ENCODE peak calls at places on chromosomes 5 and 9, in nine cellular contexts. O, V, Y, Q, U, J, M, A and H are unnamed samples.

GRCh38 chr9:97788763-97789663 is 64.0 kb upstream of the FOXE1 start:
- DNase-seq in O (no peak), V (no peak), Y (no peak), Q (no peak), U (no peak), J (no peak), M (no peak), A (no peak), H (no peak)

GRCh38 chr5:128083811-128084227 is 253 bp downstream of the SLC12A2 start:
- DNase-seq in O (no peak), V (no peak), Y (no peak), Q (no peak), U (no peak), J (no peak), M (peak), A (no peak), H (no peak)

GRCh38 chr9:91033802-91034201 is 232.2 kb downstream of the SYK start:
- DNase-seq in O (peak), V (no peak), Y (no peak), Q (no peak), U (peak), J (no peak), M (no peak), A (no peak), H (no peak)

GRCh38 chr5:149062371-149063016 is 368 bp downstream of the SH3TC2 start:
- DNase-seq in O (no peak), V (peak), Y (peak), Q (peak), U (peak), J (peak), M (peak), A (no peak), H (no peak)

GRCh38 chr5:135488727-135489465 is 36.7 kb upstream of the TIFAB start:
- DNase-seq in O (no peak), V (peak), Y (no peak), Q (peak), U (peak), J (peak), M (peak), A (peak), H (no peak)

GRCh38 chr5:72648511-72648910 is 141.3 kb upstream of the ZNF366 start:
- DNase-seq in O (no peak), V (no peak), Y (no peak), Q (no peak), U (no peak), J (no peak), M (peak), A (no peak), H (no peak)

GRCh38 chr5:31291323-31291854 is 97.9 kb downstream of the CDH6 start:
- DNase-seq in O (no peak), V (no peak), Y (no peak), Q (no peak), U (no peak), J (no peak), M (no peak), A (peak), H (no peak)

GRCh38 chr5:157312492-157312891 is 46.6 kb downstream of the CYFIP2 start:
- DNase-seq in O (peak), V (peak), Y (peak), Q (peak), U (peak), J (peak), M (peak), A (peak), H (no peak)

GRCh38 chr9:35904338-35904737 is 1.7 kb upstream of the HRCT1 start:
- DNase-seq in O (no peak), V (no peak), Y (no peak), Q (no peak), U (no peak), J (no peak), M (no peak), A (no peak), H (no peak)

GRCh38 chr5:37520811-37521210 is 141.7 kb downstream of the WDR70 start:
- DNase-seq in O (no peak), V (no peak), Y (no peak), Q (no peak), U (no peak), J (no peak), M (no peak), A (no peak), H (no peak)

GRCh38 chr9:128885376-128885775 is 3.4 kb downstream of the LRRC8A start:
- DNase-seq in O (no peak), V (no peak), Y (no peak), Q (no peak), U (no peak), J (no peak), M (no peak), A (no peak), H (no peak)

GRCh38 chr9:83270116-83270515 is 207.2 kb upstream of the RASEF start:
- DNase-seq in O (no peak), V (no peak), Y (no peak), Q (no peak), U (no peak), J (no peak), M (no peak), A (no peak), H (no peak)

GRCh38 chr5:139837711-139838380 is 42.2 kb downstream of the PSD2 start:
- DNase-seq in O (no peak), V (no peak), Y (no peak), Q (no peak), U (peak), J (no peak), M (no peak), A (no peak), H (no peak)

GRCh38 chr5:154815684-154816247 is 34.6 kb downstream of the FAXDC2 start:
- DNase-seq in O (no peak), V (no peak), Y (no peak), Q (no peak), U (no peak), J (no peak), M (no peak), A (no peak), H (no peak)

GRCh38 chr9:136578915-136579637 is 33.2 kb upstream of the NOTCH1 start:
- DNase-seq in O (no peak), V (no peak), Y (no peak), Q (no peak), U (no peak), J (no peak), M (no peak), A (no peak), H (no peak)

GRCh38 chr5:179668404-179668803 is 12.4 kb downstream of the CBY3 start:
- DNase-seq in O (no peak), V (no peak), Y (peak), Q (no peak), U (peak), J (no peak), M (peak), A (no peak), H (no peak)

GRCh38 chr9:87084407-87084806 is 137.1 kb upstream of the GAS1 start:
- DNase-seq in O (no peak), V (no peak), Y (no peak), Q (no peak), U (no peak), J (no peak), M (no peak), A (no peak), H (no peak)

GRCh38 chr9:36147441-36148175 is 11.1 kb downstream of the GLIPR2 start:
- DNase-seq in O (no peak), V (no peak), Y (no peak), Q (no peak), U (no peak), J (no peak), M (no peak), A (no peak), H (no peak)

GRCh38 chr9:19379697-19380046 is 364 bp downstream of the RPS6 start:
- DNase-seq in O (peak), V (no peak), Y (peak), Q (no peak), U (no peak), J (no peak), M (no peak), A (no peak), H (no peak)

GRCh38 chr5:176541338-176542134 is 4.3 kb upstream of the RNF44 start:
- DNase-seq in O (no peak), V (no peak), Y (peak), Q (no peak), U (no peak), J (no peak), M (peak), A (no peak), H (no peak)

GRCh38 chr9:37592108-37592951 is at the start of gene TOMM5:
- DNase-seq in O (peak), V (peak), Y (peak), Q (peak), U (peak), J (peak), M (peak), A (peak), H (peak)

GRCh38 chr5:127529904-127530682 is 12.7 kb downstream of the PRRC1 start:
- DNase-seq in O (no peak), V (no peak), Y (no peak), Q (no peak), U (no peak), J (no peak), M (no peak), A (no peak), H (no peak)

GRCh38 chr5:6485441-6485840 is 36.8 kb downstream of the UBE2QL1 start:
- DNase-seq in O (no peak), V (no peak), Y (no peak), Q (no peak), U (no peak), J (no peak), M (no peak), A (no peak), H (no peak)

GRCh38 chr5:142426129-142426641 is 101.4 kb upstream of the SPRY4 start:
- DNase-seq in O (no peak), V (no peak), Y (no peak), Q (no peak), U (peak), J (no peak), M (peak), A (no peak), H (no peak)

GRCh38 chr5:21649969-21650368 is 1203.2 kb downstream of the CDH12 start:
- DNase-seq in O (no peak), V (no peak), Y (no peak), Q (no peak), U (no peak), J (no peak), M (peak), A (peak), H (no peak)

GRCh38 chr9:85858351-85858750 is 82.6 kb upstream of the NAA35 start:
- DNase-seq in O (no peak), V (no peak), Y (no peak), Q (no peak), U (no peak), J (no peak), M (no peak), A (no peak), H (no peak)